ENCODE peak calls at places on chromosome 16, in eight cellular contexts. I is Right ventricle myocardium superior; Q is NCI-H524; M is cardiac fibroblast; H is GM23248; W is stimulated activated CD4-positive, alpha-beta T cell treated with anti-CD3 and anti-CD28 coated beads, Interleukin-1b, Interleukin-23, amount 100 ng/mL, for 1 hour; N is central memory CD4-positive, alpha-beta T cell; O is prostate gland. L is an unnamed sample.

GRCh38 chr16:1296688-1297412 is 12.6 kb upstream of the UBE2I start:
- DNase-seq in I (no peak), Q (no peak), M (peak; percentile 67), H (peak; percentile 84), W (no peak), N (no peak), O (peak; percentile 64), L (no peak)

GRCh38 chr16:55513616-55514015 is 4.7 kb downstream of the LPCAT2 start:
- DNase-seq in I (no peak), Q (no peak), M (no peak), H (no peak), W (no peak), N (no peak), O (no peak), L (no peak)

GRCh38 chr16:1330260-1330914 is 3.1 kb upstream of the BAIAP3 start:
- DNase-seq in I (no peak), Q (no peak), M (no peak), H (no peak), W (no peak), N (no peak), O (no peak), L (no peak)

GRCh38 chr16:21628772-21629171 is 23.6 kb downstream of the IGSF6 start:
- DNase-seq in I (no peak), Q (no peak), M (peak; percentile 76), H (peak; percentile 91), W (no peak), N (no peak), O (no peak), L (no peak)

GRCh38 chr16:59971264-59971663 is 1237.1 kb upstream of the GOT2 start:
- DNase-seq in I (no peak), Q (no peak), M (no peak), H (no peak), W (no peak), N (no peak), O (no peak), L (no peak)

GRCh38 chr16:14600164-14600563 is 29.9 kb downstream of the PARN start:
- DNase-seq in I (no peak), Q (no peak), M (peak; percentile 63), H (peak; percentile 54), W (no peak), N (peak; percentile 2), O (no peak), L (no peak)

GRCh38 chr16:88309905-88310259 is 72.9 kb upstream of the ZNF469 start:
- DNase-seq in I (peak; percentile 13), Q (no peak), M (no peak), H (no peak), W (no peak), N (no peak), O (no peak), L (no peak)

GRCh38 chr16:27330542-27330941 is 16.8 kb downstream of the IL4R start:
- DNase-seq in I (peak; percentile 59), Q (no peak), M (peak; percentile 97), H (peak; percentile 96), W (no peak), N (no peak), O (no peak), L (peak; percentile 51)

GRCh38 chr16:58472266-58472665 is 27.7 kb upstream of the NDRG4 start:
- DNase-seq in I (no peak), Q (no peak), M (no peak), H (no peak), W (no peak), N (no peak), O (no peak), L (no peak)

GRCh38 chr16:11233727-11234376 is 22.2 kb downstream of the SOCS1 start:
- DNase-seq in I (no peak), Q (no peak), M (no peak), H (no peak), W (no peak), N (no peak), O (no peak), L (no peak)

GRCh38 chr16:89553733-89554132 is 6.7 kb upstream of the RPL13 start:
- DNase-seq in I (no peak), Q (no peak), M (no peak), H (no peak), W (no peak), N (no peak), O (no peak), L (no peak)

GRCh38 chr16:60217787-60218186 is 1483.7 kb upstream of the GOT2 start:
- DNase-seq in I (no peak), Q (no peak), M (no peak), H (no peak), W (no peak), N (no peak), O (no peak), L (no peak)

GRCh38 chr16:24508614-24509013 is 30.8 kb upstream of the RBBP6 start:
- DNase-seq in I (no peak), Q (no peak), M (peak; percentile 88), H (peak; percentile 88), W (no peak), N (no peak), O (no peak), L (no peak)

GRCh38 chr16:48524348-48525200 is 85.4 kb downstream of the N4BP1 start:
- DNase-seq in I (no peak), Q (no peak), M (no peak), H (peak; percentile 27), W (no peak), N (no peak), O (no peak), L (no peak)

GRCh38 chr16:20883554-20884239 is 16.5 kb downstream of the DCUN1D3 start:
- DNase-seq in I (no peak), Q (no peak), M (no peak), H (no peak), W (no peak), N (no peak), O (no peak), L (no peak)

GRCh38 chr16:29815032-29815721 is 775 bp upstream of the PAGR1 start:
- DNase-seq in I (peak; percentile 68), Q (no peak), M (no peak), H (peak; percentile 42), W (no peak), N (no peak), O (no peak), L (no peak)

GRCh38 chr16:87959391-87959968 is 8.2 kb downstream of the BANP start:
- DNase-seq in I (peak; percentile 43), Q (no peak), M (no peak), H (no peak), W (no peak), N (no peak), O (no peak), L (no peak)

GRCh38 chr16:10961231-10961630 is 16.9 kb downstream of the CLEC16A start:
- DNase-seq in I (no peak), Q (no peak), M (peak; percentile 90), H (peak; percentile 97), W (no peak), N (no peak), O (no peak), L (no peak)

GRCh38 chr16:4140652-4141051 is 24.4 kb upstream of the ADCY9 start:
- DNase-seq in I (no peak), Q (no peak), M (peak; percentile 7), H (no peak), W (no peak), N (no peak), O (peak; percentile 51), L (no peak)

GRCh38 chr16:19573997-19574396 is 18.5 kb downstream of the VPS35L start:
- DNase-seq in I (no peak), Q (no peak), M (no peak), H (no peak), W (no peak), N (no peak), O (no peak), L (no peak)

GRCh38 chr16:65725156-65725845 is 603.4 kb upstream of the CDH11 start:
- DNase-seq in I (no peak), Q (no peak), M (peak; percentile 8), H (peak; percentile 28), W (no peak), N (no peak), O (no peak), L (no peak)

GRCh38 chr16:28179354-28179753 is 32.4 kb downstream of the XPO6 start:
- DNase-seq in I (no peak), Q (no peak), M (no peak), H (no peak), W (no peak), N (no peak), O (no peak), L (no peak)

L was measured in omental fat pad.